ENCODE peak calls at places on chromosomes 6 and 20, in nine cellular contexts. Y, X, S, P, H, R, U, V and F are unnamed samples.

GRCh38 chr20:37711001-37711400 is 17.2 kb downstream of the CTNNBL1 start:
- DNase-seq in Y (no peak), X (no peak), S (no peak), P (no peak), H (no peak), R (no peak), U (no peak), V (no peak), F (no peak)

GRCh38 chr6:63391203-63391970 is 71.6 kb upstream of the LGSN start:
- DNase-seq in Y (peak), X (no peak), S (no peak), P (no peak), H (peak), R (no peak), U (no peak), V (no peak), F (no peak)

GRCh38 chr6:114467931-114468330 is 125.1 kb upstream of the HS3ST5 start:
- DNase-seq in Y (no peak), X (no peak), S (no peak), P (no peak), H (no peak), R (no peak), U (no peak), V (no peak), F (no peak)

GRCh38 chr20:47461120-47461685 is 40.5 kb upstream of the NCOA3 start:
- DNase-seq in Y (no peak), X (no peak), S (no peak), P (no peak), H (no peak), R (no peak), U (no peak), V (no peak), F (no peak)

GRCh38 chr6:113860165-113860955 is 3.2 kb downstream of the MARCKS start:
- DNase-seq in Y (no peak), X (peak), S (no peak), P (no peak), H (peak), R (peak), U (no peak), V (no peak), F (peak)

GRCh38 chr6:72636215-72636614 is 14.4 kb downstream of the KCNQ5 start:
- DNase-seq in Y (no peak), X (no peak), S (no peak), P (no peak), H (no peak), R (no peak), U (no peak), V (no peak), F (no peak)

GRCh38 chr6:12328701-12329100 is 38.5 kb downstream of the EDN1 start:
- DNase-seq in Y (no peak), X (no peak), S (no peak), P (no peak), H (no peak), R (no peak), U (no peak), V (no peak), F (no peak)

GRCh38 chr6:121548146-121548545 is 112.7 kb downstream of the GJA1 start:
- DNase-seq in Y (no peak), X (no peak), S (no peak), P (no peak), H (no peak), R (no peak), U (no peak), V (no peak), F (no peak)

GRCh38 chr6:109165392-109165964 is 70.2 kb downstream of the CEP57L1 start:
- DNase-seq in Y (peak), X (peak), S (no peak), P (no peak), H (peak), R (peak), U (no peak), V (no peak), F (peak)

GRCh38 chr6:137258170-137258569 is 39.0 kb upstream of the IFNGR1 start:
- DNase-seq in Y (peak), X (no peak), S (no peak), P (no peak), H (no peak), R (no peak), U (no peak), V (no peak), F (no peak)

GRCh38 chr6:158667360-158667981 is 17.6 kb downstream of the SYTL3 start:
- DNase-seq in Y (peak), X (no peak), S (no peak), P (no peak), H (no peak), R (no peak), U (no peak), V (no peak), F (peak)
- TF ChIP-seq POLR2A in Y (no peak), X (no peak), S (no peak), P (no peak), H (no peak), R (no peak), U (no peak), V (no peak), F (no peak)

GRCh38 chr6:18235524-18235923 is 28.8 kb downstream of the DEK start:
- DNase-seq in Y (no peak), X (no peak), S (no peak), P (no peak), H (no peak), R (no peak), U (no peak), V (no peak), F (no peak)

GRCh38 chr6:18237167-18237566 is 27.2 kb downstream of the DEK start:
- DNase-seq in Y (no peak), X (no peak), S (no peak), P (no peak), H (no peak), R (no peak), U (no peak), V (no peak), F (no peak)

GRCh38 chr6:18240230-18240629 is 24.1 kb downstream of the DEK start:
- DNase-seq in Y (no peak), X (no peak), S (no peak), P (no peak), H (no peak), R (no peak), U (no peak), V (no peak), F (no peak)

DNA sequence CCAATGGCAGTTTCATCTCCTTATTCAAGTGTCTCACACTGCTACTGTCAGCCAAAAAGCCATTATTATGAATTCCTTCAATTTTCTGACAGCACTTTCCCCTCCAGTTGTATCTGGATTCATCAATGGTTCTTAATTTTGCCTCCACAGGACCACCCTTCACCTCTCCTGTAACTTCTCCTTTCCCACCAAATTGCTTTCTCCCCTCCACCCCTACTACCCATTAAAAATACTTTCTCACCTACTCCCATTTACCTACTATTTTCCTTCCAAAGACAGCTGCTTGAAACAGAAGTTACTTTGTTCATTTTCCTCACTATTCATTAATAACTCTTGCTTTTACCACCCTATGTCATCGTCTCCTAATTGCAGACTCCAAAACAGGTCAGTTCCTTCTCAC is 29.8 kb downstream of the DEK start:
- DNase-seq in Y (no peak), X (no peak), S (no peak), P (no peak), H (no peak), R (no peak), U (no peak), V (no peak), F (no peak)
- TF ChIP-seq POLR2A in Y (no peak), X (no peak), S (no peak), P (no peak), H (no peak), R (no peak), U (no peak), V (no peak), F (no peak)

GRCh38 chr6:41182069-41183034 is 18.6 kb downstream of the TREML2 start:
- DNase-seq in Y (peak), X (no peak), S (peak), P (peak), H (peak), R (peak), U (no peak), V (peak), F (no peak)

GRCh38 chr6:41189968-41190367 is 11.0 kb downstream of the TREML2 start:
- DNase-seq in Y (no peak), X (no peak), S (peak), P (no peak), H (no peak), R (no peak), U (no peak), V (no peak), F (no peak)

GRCh38 chr6:41184761-41185160 is 16.2 kb downstream of the TREML2 start:
- DNase-seq in Y (no peak), X (no peak), S (peak), P (no peak), H (no peak), R (no peak), U (no peak), V (no peak), F (no peak)

GRCh38 chr6:41187924-41188886 is 12.7 kb downstream of the TREML2 start:
- DNase-seq in Y (no peak), X (no peak), S (peak), P (no peak), H (no peak), R (no peak), U (no peak), V (no peak), F (no peak)

GRCh38 chr6:41185991-41186675 is 14.8 kb downstream of the TREML2 start:
- DNase-seq in Y (no peak), X (no peak), S (peak), P (no peak), H (no peak), R (no peak), U (no peak), V (no peak), F (no peak)
- TF ChIP-seq POLR2A in Y (no peak), X (no peak), S (no peak), P (no peak), H (no peak), R (no peak), U (no peak), V (no peak), F (no peak)

GRCh38 chr6:24908555-24908954 is 27.2 kb downstream of the RIPOR2 start:
- DNase-seq in Y (no peak), X (no peak), S (no peak), P (no peak), H (no peak), R (peak), U (no peak), V (no peak), F (no peak)

GRCh38 chr6:24910331-24910849 is 25.4 kb downstream of the RIPOR2 start:
- DNase-seq in Y (no peak), X (no peak), S (peak), P (no peak), H (no peak), R (no peak), U (peak), V (no peak), F (peak)

GRCh38 chr6:24909281-24910216 is 26.2 kb downstream of the RIPOR2 start:
- DNase-seq in Y (no peak), X (no peak), S (no peak), P (no peak), H (no peak), R (no peak), U (no peak), V (no peak), F (no peak)

GRCh38 chr6:24911983-24912382 is 23.8 kb downstream of the RIPOR2 start:
- DNase-seq in Y (no peak), X (no peak), S (no peak), P (no peak), H (no peak), R (no peak), U (no peak), V (no peak), F (no peak)

DNA sequence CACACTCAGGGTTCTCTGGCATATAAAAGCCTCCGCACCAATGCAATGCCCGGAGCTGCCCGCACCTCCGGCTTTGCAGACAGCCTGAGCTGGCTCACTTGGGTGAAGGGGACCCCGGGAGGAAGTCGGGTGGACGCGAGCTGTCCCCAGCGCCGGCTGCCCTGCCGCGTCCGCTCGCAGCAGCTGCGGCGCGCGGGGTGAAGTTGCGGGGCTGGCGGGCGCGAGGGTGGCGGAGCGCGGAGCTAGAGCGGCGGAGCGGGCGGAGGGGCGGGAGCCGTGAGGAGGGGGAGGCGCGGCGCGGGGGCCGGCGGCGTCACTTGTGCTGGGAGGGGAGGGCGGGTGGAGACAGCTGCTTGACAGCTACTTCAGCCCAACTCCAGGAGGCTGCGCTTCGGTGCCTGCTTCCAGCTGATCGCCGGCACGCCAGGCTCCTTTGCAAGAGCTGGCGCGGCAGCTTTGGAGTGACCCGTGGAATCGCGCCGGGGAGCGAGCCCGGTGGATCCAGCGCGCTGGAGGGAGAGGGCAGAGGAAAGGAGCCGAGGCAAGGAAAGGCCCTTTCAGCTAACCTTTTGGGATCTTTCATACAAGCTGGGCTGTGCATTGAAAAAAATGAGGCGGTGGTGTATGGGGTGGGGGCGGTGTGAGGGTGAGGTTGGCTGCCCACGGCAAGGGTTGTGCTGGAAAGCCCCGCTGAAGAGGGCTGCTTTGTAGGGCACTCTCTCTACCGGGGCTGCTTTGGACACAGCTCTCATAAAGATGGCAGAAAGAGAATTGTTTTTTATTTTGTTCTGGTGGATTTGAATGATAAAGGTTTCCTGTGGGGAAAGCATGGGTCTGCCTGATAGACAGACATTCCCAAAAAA is 24.7 kb downstream of the RIPOR2 start:
- DNase-seq in Y (peak), X (peak), S (no peak), P (no peak), H (no peak), R (peak), U (peak), V (no peak), F (peak)
- TF ChIP-seq POLR2A in Y (no peak), X (no peak), S (no peak), P (no peak), H (no peak), R (no peak), U (no peak), V (no peak), F (no peak)

DNA sequence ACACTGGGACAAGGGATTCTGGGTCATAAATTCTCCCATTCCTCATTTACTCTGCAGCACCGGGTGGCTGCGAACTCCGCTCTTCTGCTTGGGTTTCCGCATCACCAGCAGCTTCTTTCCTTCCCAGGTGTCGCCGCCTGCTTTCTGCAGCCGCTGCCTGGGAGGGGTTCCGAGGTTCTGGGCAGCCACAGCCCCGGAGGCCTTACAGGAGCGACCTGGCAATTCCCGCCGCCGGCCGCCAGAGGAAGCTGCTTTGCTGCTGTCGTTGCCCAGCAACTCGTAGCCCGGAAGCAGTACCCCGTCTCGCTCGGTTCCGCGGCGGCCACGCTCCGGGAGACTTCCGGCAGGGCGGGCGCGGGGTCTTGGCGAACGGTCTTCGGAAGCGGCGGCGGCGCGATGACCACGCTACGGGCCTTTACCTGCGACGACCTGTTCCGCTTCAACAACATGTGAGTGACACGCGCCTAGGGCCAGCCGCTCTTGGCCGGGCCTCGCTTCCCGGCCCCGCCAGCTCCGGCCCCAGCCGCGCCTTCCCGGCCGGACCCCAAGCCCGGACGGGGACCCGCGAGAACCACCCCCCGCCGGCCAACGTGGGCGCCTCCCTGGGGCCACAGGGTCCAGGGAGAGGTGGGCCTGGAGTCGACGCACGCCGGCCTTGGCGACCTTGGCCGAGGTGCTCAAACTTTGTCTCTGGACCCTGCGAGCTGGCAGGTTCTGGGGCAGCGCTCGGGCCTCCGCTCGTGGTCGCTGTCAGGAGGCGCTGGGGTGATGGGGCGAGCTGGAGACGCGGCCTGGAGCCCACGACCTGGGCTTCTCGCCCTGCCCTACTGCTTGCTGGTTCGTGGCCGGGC is at the start of gene NAA20:
- DNase-seq in Y (peak), X (peak), S (peak), P (peak), H (peak), R (peak), U (peak), V (peak), F (peak)
- TF ChIP-seq POLR2A in Y (peak), X (peak), S (no peak), P (peak), H (peak), R (no peak), U (peak), V (peak), F (peak)

GRCh38 chr20:5090191-5090590 is 29.6 kb downstream of the PCNA start:
- DNase-seq in Y (peak), X (peak), S (no peak), P (no peak), H (no peak), R (no peak), U (no peak), V (no peak), F (peak)
- TF ChIP-seq POLR2A in Y (no peak), X (peak), S (no peak), P (no peak), H (no peak), R (no peak), U (no peak), V (no peak), F (no peak)

GRCh38 chr20:17682103-17682888 is at the start of gene RRBP1:
- DNase-seq in Y (peak), X (peak), S (peak), P (peak), H (peak), R (peak), U (peak), V (peak), F (peak)

GRCh38 chr20:17679786-17680127 is 2.3 kb downstream of the RRBP1 start:
- DNase-seq in Y (no peak), X (no peak), S (no peak), P (no peak), H (no peak), R (no peak), U (no peak), V (no peak), F (no peak)

GRCh38 chr20:17681741-17682102 is 320 bp downstream of the RRBP1 start:
- DNase-seq in Y (no peak), X (no peak), S (no peak), P (no peak), H (no peak), R (no peak), U (no peak), V (no peak), F (no peak)

GRCh38 chr20:17680128-17680835 is 1.8 kb downstream of the RRBP1 start:
- DNase-seq in Y (peak), X (peak), S (no peak), P (peak), H (peak), R (peak), U (no peak), V (no peak), F (peak)

DNA sequence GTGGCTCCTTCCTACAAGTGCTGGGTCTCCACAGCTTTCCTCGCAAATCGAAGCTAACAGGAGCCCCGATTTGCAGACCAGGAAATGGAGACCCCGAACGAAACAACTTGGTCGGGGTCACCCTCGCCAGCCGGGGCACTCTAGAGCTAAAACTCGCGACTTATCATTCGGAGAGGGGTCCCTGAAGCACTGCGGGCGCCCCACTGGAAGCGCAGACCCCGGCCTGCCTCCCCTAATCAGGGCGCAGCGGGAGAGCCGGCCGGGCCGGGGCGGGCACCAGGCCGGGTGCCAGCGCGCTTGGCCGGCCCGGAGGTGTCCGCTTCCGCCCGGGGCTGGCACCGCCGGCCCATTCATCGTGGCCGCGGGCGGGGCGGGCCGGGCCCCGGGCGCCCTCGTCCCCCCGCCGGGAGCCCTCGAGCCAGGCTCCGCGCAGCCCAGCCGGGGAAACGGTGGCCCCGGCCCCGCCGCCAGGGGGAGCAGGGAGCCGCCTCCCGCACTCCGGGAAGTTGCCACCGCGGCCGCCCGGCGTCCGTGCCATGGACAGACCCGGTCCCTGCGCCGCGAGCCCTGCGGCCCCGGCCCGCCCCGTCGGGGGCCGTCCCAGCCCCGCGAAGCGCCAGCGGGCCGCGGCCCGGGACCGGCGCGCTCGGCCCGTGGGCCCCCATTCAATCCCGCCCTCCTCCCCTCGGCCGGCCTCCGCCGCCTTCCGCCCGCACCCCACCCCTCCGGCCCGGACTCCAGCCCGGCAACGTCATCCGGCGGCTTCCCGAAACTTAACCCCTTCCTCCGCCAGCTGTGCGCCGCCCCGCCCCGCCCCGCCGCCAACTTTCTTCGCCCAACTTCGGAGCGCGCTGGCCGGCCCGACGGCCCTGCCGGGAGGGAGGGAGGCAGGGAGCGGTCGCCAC is 954 bp downstream of the RRBP1 start:
- DNase-seq in Y (peak), X (peak), S (peak), P (peak), H (peak), R (peak), U (peak), V (no peak), F (peak)
- TF ChIP-seq POLR2A in Y (no peak), X (no peak), S (no peak), P (peak), H (no peak), R (peak), U (no peak), V (no peak), F (no peak)

GRCh38 chr6:2245954-2246863 is 804 bp upstream of the GMDS start:
- DNase-seq in Y (peak), X (peak), S (no peak), P (peak), H (peak), R (peak), U (no peak), V (peak), F (peak)
- TF ChIP-seq POLR2A in Y (no peak), X (no peak), S (no peak), P (no peak), H (peak), R (no peak), U (no peak), V (no peak), F (no peak)

DNA sequence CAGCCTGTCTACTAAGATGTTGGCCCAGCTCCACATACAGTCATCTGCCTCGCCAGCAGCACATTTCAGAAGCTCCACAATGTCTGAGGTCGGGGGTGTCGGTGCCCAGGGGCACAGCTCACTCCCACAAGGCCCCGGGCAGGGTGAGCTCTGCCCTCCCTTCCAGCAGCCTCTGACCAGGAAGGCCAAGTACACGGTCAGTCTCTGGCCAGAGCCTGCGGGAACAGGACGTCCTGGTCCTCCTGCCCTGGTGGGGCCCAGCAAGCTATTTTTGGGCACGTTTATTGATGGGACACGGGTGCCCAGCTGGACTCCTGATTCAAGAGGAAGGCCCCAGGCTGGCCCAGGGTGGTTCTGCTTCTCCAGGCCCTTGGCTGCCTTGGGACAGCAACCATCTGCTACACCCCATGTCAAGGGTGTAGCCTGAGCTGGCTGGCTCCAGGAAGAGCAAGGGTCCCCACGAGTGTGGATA is 114.9 kb upstream of the PTPN1 start:
- DNase-seq in Y (no peak), X (peak), S (no peak), P (peak), H (no peak), R (peak), U (no peak), V (no peak), F (peak)
- TF ChIP-seq POLR2A in Y (no peak), X (no peak), S (no peak), P (no peak), H (no peak), R (no peak), U (no peak), V (no peak), F (no peak)